ENCODE peak calls at places on chromosomes 16 and 17, in eight cellular contexts. E, U, B, S, V, K, L and W are unnamed samples.

GRCh38 chr17:48773245-48773644 is 43.8 kb downstream of the TTLL6 start:
- DNase-seq in E (no peak), U (no peak), B (no peak), S (no peak), V (no peak), K (no peak), L (peak; percentile 8), W (no peak)

GRCh38 chr16:51766739-51767138 is 615.7 kb upstream of the SALL1 start:
- DNase-seq in E (no peak), U (no peak), B (peak; percentile 13), S (no peak), V (no peak), K (no peak), L (no peak), W (no peak)

GRCh38 chr17:4580291-4580690 is 4.0 kb upstream of the SMTNL2 start:
- DNase-seq in E (no peak), U (no peak), B (no peak), S (no peak), V (no peak), K (no peak), L (no peak), W (no peak)

GRCh38 chr17:19979917-19980770 is 2.5 kb upstream of the AKAP10 start:
- DNase-seq in E (no peak), U (no peak), B (no peak), S (no peak), V (peak; percentile 8), K (no peak), L (no peak), W (peak; percentile 13)

GRCh38 chr17:7323731-7324437 is 5.3 kb downstream of the NEURL4 start:
- DNase-seq in E (peak; percentile 41), U (peak; percentile 83), B (peak; percentile 17), S (peak; percentile 43), V (peak; percentile 70), K (peak; percentile 58), L (peak; percentile 71), W (peak; percentile 65)

GRCh38 chr17:3959295-3959899 is 4.8 kb downstream of the ATP2A3 start:
- DNase-seq in E (no peak), U (peak; percentile 94), B (peak; percentile 83), S (peak; percentile 41), V (peak; percentile 73), K (no peak), L (no peak), W (peak; percentile 77)

GRCh38 chr16:53545433-53545832 is 42.4 kb upstream of the AKTIP start:
- DNase-seq in E (no peak), U (no peak), B (no peak), S (no peak), V (no peak), K (no peak), L (no peak), W (no peak)

GRCh38 chr17:80847506-80848230 is 144.0 kb upstream of the CHMP6 start:
- DNase-seq in E (no peak), U (no peak), B (no peak), S (no peak), V (no peak), K (no peak), L (peak; percentile 39), W (peak; percentile 75)

GRCh38 chr17:28792877-28793666 is 49.3 kb downstream of the TRAF4 start:
- DNase-seq in E (no peak), U (no peak), B (peak; percentile 32), S (no peak), V (no peak), K (no peak), L (no peak), W (no peak)

GRCh38 chr17:15323147-15323546 is 18.2 kb downstream of the TEKT3 start:
- DNase-seq in E (no peak), U (no peak), B (no peak), S (no peak), V (no peak), K (no peak), L (no peak), W (no peak)

GRCh38 chr17:35865412-35866355 is 3.0 kb downstream of the HEATR9 start:
- DNase-seq in E (no peak), U (no peak), B (peak; percentile 61), S (no peak), V (no peak), K (no peak), L (no peak), W (no peak)

GRCh38 chr16:77443834-77444460 is 9.1 kb upstream of the ADAMTS18 start:
- DNase-seq in E (no peak), U (no peak), B (no peak), S (no peak), V (no peak), K (no peak), L (no peak), W (no peak)

GRCh38 chr17:73787721-73788051 is 143.4 kb upstream of the SDK2 start:
- DNase-seq in E (no peak), U (no peak), B (no peak), S (no peak), V (no peak), K (no peak), L (no peak), W (no peak)

GRCh38 chr16:20221208-20221607 is 106.1 kb downstream of the GP2 start:
- DNase-seq in E (no peak), U (no peak), B (no peak), S (no peak), V (no peak), K (no peak), L (no peak), W (no peak)

GRCh38 chr17:10052414-10052813 is 146.0 kb downstream of the GAS7 start:
- DNase-seq in E (no peak), U (no peak), B (no peak), S (no peak), V (no peak), K (no peak), L (no peak), W (no peak)

GRCh38 chr17:48270896-48271295 is 159.1 kb downstream of the SKAP1 start:
- DNase-seq in E (no peak), U (no peak), B (no peak), S (no peak), V (no peak), K (no peak), L (no peak), W (no peak)

GRCh38 chr16:60203525-60204124 is 1469.5 kb upstream of the GOT2 start:
- DNase-seq in E (no peak), U (peak; percentile 5), B (peak; percentile 2), S (no peak), V (no peak), K (no peak), L (no peak), W (no peak)

GRCh38 chr16:17273142-17273561 is 197.6 kb downstream of the XYLT1 start:
- DNase-seq in E (peak; percentile 38), U (peak; percentile 34), B (peak; percentile 94), S (no peak), V (no peak), K (no peak), L (no peak), W (no peak)

GRCh38 chr16:17364319-17365210 is 106.2 kb downstream of the XYLT1 start:
- DNase-seq in E (peak; percentile 45), U (no peak), B (peak; percentile 94), S (peak; percentile 53), V (peak; percentile 25), K (peak; percentile 40), L (no peak), W (no peak)

GRCh38 chr17:30021708-30022317 is 80.4 kb downstream of the EFCAB5 start:
- DNase-seq in E (peak; percentile 42), U (peak; percentile 70), B (peak; percentile 61), S (peak; percentile 15), V (peak; percentile 47), K (no peak), L (no peak), W (no peak)

GRCh38 chr16:68668266-68668665 is 23.2 kb downstream of the CDH3 start:
- DNase-seq in E (no peak), U (no peak), B (peak; percentile 5), S (no peak), V (no peak), K (no peak), L (no peak), W (no peak)

GRCh38 chr17:42795061-42795460 is 3.4 kb downstream of the COA3 start:
- DNase-seq in E (no peak), U (no peak), B (no peak), S (no peak), V (no peak), K (no peak), L (no peak), W (no peak)
- TF ChIP-seq POLR2A in E (no peak), U (no peak), B (no peak), S (no peak), V (no peak), K (no peak), L (no peak), W (peak; percentile 26)

GRCh38 chr16:56824804-56825203 is 40.2 kb upstream of the SLC12A3 start:
- DNase-seq in E (no peak), U (no peak), B (no peak), S (no peak), V (no peak), K (no peak), L (no peak), W (no peak)
- H3K4me1 ChIP-seq in E (no peaks in the 10 kb centered on the region), U (no peaks in the 10 kb centered on the region), B (no peaks in the 10 kb centered on the region), S (no peaks in the 10 kb centered on the region), V (no peaks in the 10 kb centered on the region), K (no peaks in the 10 kb centered on the region), L (no peaks in the 10 kb centered on the region), W (no peaks in the 10 kb centered on the region)

DNA sequence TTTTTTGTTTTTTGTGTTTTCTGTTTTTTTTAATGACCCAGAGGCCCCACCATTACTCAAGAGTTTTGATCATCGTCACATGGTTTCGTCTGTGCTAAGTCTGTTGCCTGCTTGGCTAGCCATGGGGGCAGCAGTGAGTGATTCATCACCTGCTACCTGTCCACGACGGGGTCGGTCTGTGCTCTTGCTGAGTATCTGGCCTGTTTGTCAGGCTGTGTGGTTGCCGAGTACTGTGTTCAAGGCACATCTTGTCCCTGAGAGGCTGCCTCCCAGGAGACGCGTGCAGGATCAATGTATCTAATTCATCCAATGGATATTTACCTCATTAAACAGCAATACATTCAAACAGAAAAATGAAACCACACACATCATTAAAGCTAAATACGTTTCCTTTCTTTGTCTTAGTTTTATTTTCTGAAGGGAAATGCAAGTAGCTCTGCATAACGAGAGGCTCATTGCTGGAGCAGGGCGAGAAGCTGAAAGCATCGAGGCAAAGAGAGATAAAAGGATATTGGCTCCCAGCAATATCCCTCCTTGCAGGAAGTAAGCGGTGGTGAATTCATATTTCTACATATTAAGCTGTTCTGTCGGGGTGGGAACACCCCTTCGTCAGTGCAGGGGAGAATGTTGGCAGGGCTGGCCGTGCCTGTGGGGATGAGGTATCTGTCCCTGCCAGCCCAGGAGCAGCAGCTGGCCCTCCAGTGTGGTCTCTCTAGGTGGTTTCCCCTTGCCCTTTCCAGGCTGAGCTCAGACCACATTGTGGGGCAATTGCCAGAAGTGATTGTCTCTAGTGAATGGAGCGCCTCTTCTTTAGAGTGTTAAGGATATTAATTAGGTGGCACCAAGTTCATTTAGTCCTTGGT is 166.2 kb upstream of the ASIC2 start:
- DNase-seq in E (no peak), U (no peak), B (no peak), S (no peak), V (no peak), K (no peak), L (no peak), W (no peak)
- TF ChIP-seq CTCF in E (no peak), U (no peak), B (no peak), S (no peak), V (no peak), K (no peak), L (no peak), W (no peak)

DNA sequence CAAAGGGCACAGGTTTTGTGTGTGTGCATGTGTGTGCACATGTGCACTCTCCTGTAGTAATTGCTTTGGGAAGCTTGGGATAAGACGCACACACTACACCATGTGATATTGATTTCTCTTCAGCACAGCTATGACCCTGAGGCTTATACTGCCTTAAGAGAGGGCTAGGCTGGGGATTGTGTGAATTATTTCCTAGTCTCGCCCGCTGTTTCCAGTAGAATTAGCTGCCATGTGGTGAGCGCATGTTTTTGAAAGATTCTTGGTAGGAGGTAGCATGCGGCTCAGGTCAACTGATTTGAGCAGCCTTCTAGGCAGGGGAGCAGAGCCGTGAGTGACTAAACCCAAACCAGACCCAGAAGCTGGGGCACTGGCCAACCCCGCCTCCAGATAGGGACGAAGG is 61.2 kb upstream of the ELAC2 start:
- DNase-seq in E (no peak), U (no peak), B (no peak), S (no peak), V (peak; percentile 8), K (no peak), L (no peak), W (no peak)
- TF ChIP-seq POLR2A in E (no peak), U (no peak), B (no peak), S (no peak), V (no peak), K (no peak), L (no peak), W (no peak)